ENCODE peak calls at places on chromosomes 16 and 17, in ten cellular contexts. One of them, this sample, is unnamed.

GRCh38 chr16:55732496-55732895 is 76.7 kb downstream of the SLC6A2 start:
- DNase-seq in AG10803: no peak
- DNase-seq in epithelial cell of prostate: no peak
- DNase-seq in AML-193: no peak
- DNase-seq in SK-MEL-5: no peak
- DNase-seq in HCEC 1CT: no peak
- DNase-seq in thoracic aorta: no peak
- DNase-seq in GDM1: no peak
- DNase-seq in midbrain: no peak
- DNase-seq in iris pigment epithelial cell: no peak
- DNase-seq in this sample: no peak

GRCh38 chr16:75244844-75245758 is 6.3 kb downstream of the BCAR1 start:
- DNase-seq in iris pigment epithelial cell: peak
- DNase-seq in midbrain: peak
- DNase-seq in epithelial cell of prostate: no peak
- DNase-seq in thoracic aorta: peak
- DNase-seq in AG10803: peak
- DNase-seq in GDM1: no peak
- DNase-seq in HCEC 1CT: peak
- DNase-seq in AML-193: no peak
- DNase-seq in SK-MEL-5: peak
- DNase-seq in this sample: peak

GRCh38 chr17:41307647-41308046 is 1.5 kb downstream of the KRTAP16-1 start:
- DNase-seq in AML-193: no peak
- DNase-seq in epithelial cell of prostate: no peak
- DNase-seq in SK-MEL-5: no peak
- DNase-seq in midbrain: no peak
- DNase-seq in iris pigment epithelial cell: peak
- DNase-seq in GDM1: no peak
- DNase-seq in HCEC 1CT: no peak
- DNase-seq in AG10803: peak
- DNase-seq in thoracic aorta: no peak
- DNase-seq in this sample: no peak

GRCh38 chr17:57004944-57005579 is 27.1 kb downstream of the SCPEP1 start:
- DNase-seq in epithelial cell of prostate: no peak
- DNase-seq in iris pigment epithelial cell: no peak
- DNase-seq in HCEC 1CT: no peak
- DNase-seq in midbrain: no peak
- DNase-seq in GDM1: peak
- DNase-seq in SK-MEL-5: peak
- DNase-seq in thoracic aorta: no peak
- DNase-seq in AG10803: no peak
- DNase-seq in AML-193: peak
- DNase-seq in this sample: no peak

GRCh38 chr17:79038545-79039135 is 14.7 kb downstream of the C1QTNF1 start:
- DNase-seq in SK-MEL-5: no peak
- DNase-seq in AG10803: peak
- DNase-seq in iris pigment epithelial cell: peak
- DNase-seq in GDM1: no peak
- DNase-seq in AML-193: no peak
- DNase-seq in thoracic aorta: no peak
- DNase-seq in HCEC 1CT: peak
- DNase-seq in epithelial cell of prostate: peak
- DNase-seq in midbrain: no peak
- DNase-seq in this sample: peak

GRCh38 chr16:14309001-14309886 is 238.1 kb downstream of the MRTFB start:
- DNase-seq in AG10803: peak
- DNase-seq in HCEC 1CT: peak
- DNase-seq in iris pigment epithelial cell: no peak
- DNase-seq in GDM1: no peak
- DNase-seq in midbrain: no peak
- DNase-seq in thoracic aorta: no peak
- DNase-seq in epithelial cell of prostate: peak
- DNase-seq in SK-MEL-5: no peak
- DNase-seq in AML-193: no peak
- DNase-seq in this sample: no peak

GRCh38 chr17:62091804-62092203 is 26.7 kb upstream of the MED13 start:
- DNase-seq in midbrain: no peak
- DNase-seq in SK-MEL-5: no peak
- DNase-seq in GDM1: no peak
- DNase-seq in iris pigment epithelial cell: no peak
- DNase-seq in AG10803: no peak
- DNase-seq in AML-193: no peak
- DNase-seq in HCEC 1CT: no peak
- DNase-seq in epithelial cell of prostate: no peak
- DNase-seq in thoracic aorta: no peak
- DNase-seq in this sample: no peak

GRCh38 chr16:85891033-85891775 is 7.8 kb upstream of the IRF8 start:
- DNase-seq in GDM1: no peak
- DNase-seq in AG10803: no peak
- DNase-seq in thoracic aorta: no peak
- DNase-seq in iris pigment epithelial cell: peak
- DNase-seq in epithelial cell of prostate: peak
- DNase-seq in midbrain: no peak
- DNase-seq in AML-193: no peak
- DNase-seq in HCEC 1CT: no peak
- DNase-seq in SK-MEL-5: no peak
- DNase-seq in this sample: no peak

GRCh38 chr17:1126801-1127550 is 52.8 kb downstream of the ABR start:
- DNase-seq in midbrain: no peak
- DNase-seq in thoracic aorta: no peak
- DNase-seq in SK-MEL-5: no peak
- DNase-seq in epithelial cell of prostate: no peak
- DNase-seq in GDM1: no peak
- DNase-seq in iris pigment epithelial cell: no peak
- DNase-seq in AML-193: no peak
- DNase-seq in HCEC 1CT: no peak
- DNase-seq in AG10803: no peak
- DNase-seq in this sample: no peak

GRCh38 chr17:80743181-80743771 is 198.6 kb downstream of the RPTOR start:
- DNase-seq in midbrain: no peak
- DNase-seq in HCEC 1CT: no peak
- DNase-seq in GDM1: no peak
- DNase-seq in AG10803: peak
- DNase-seq in thoracic aorta: no peak
- DNase-seq in epithelial cell of prostate: no peak
- DNase-seq in iris pigment epithelial cell: no peak
- DNase-seq in SK-MEL-5: no peak
- DNase-seq in AML-193: no peak
- DNase-seq in this sample: no peak

GRCh38 chr17:80071116-80071980 is 30.0 kb upstream of the GAA start:
- DNase-seq in SK-MEL-5: no peak
- DNase-seq in AML-193: no peak
- DNase-seq in iris pigment epithelial cell: peak
- DNase-seq in epithelial cell of prostate: no peak
- DNase-seq in HCEC 1CT: peak
- DNase-seq in AG10803: peak
- DNase-seq in thoracic aorta: peak
- DNase-seq in midbrain: peak
- DNase-seq in GDM1: no peak
- DNase-seq in this sample: peak

GRCh38 chr17:50276588-50277356 is 2.5 kb downstream of the TMEM92 start:
- DNase-seq in GDM1: no peak
- DNase-seq in HCEC 1CT: no peak
- DNase-seq in midbrain: no peak
- DNase-seq in AG10803: no peak
- DNase-seq in epithelial cell of prostate: no peak
- DNase-seq in thoracic aorta: no peak
- DNase-seq in iris pigment epithelial cell: no peak
- DNase-seq in SK-MEL-5: no peak
- DNase-seq in AML-193: no peak
- DNase-seq in this sample: no peak

GRCh38 chr17:58666858-58667267 is 25.0 kb downstream of the TEX14 start:
- DNase-seq in GDM1: peak
- DNase-seq in thoracic aorta: peak
- DNase-seq in AML-193: no peak
- DNase-seq in epithelial cell of prostate: no peak
- DNase-seq in iris pigment epithelial cell: peak
- DNase-seq in HCEC 1CT: peak
- DNase-seq in midbrain: peak
- DNase-seq in SK-MEL-5: peak
- DNase-seq in AG10803: peak
- DNase-seq in this sample: no peak

GRCh38 chr16:56994311-56994710 is 5.0 kb downstream of the NLRC5 start:
- DNase-seq in AML-193: no peak
- DNase-seq in iris pigment epithelial cell: no peak
- DNase-seq in midbrain: no peak
- DNase-seq in epithelial cell of prostate: no peak
- DNase-seq in AG10803: no peak
- DNase-seq in SK-MEL-5: no peak
- DNase-seq in HCEC 1CT: no peak
- DNase-seq in GDM1: no peak
- DNase-seq in thoracic aorta: no peak
- DNase-seq in this sample: no peak

GRCh38 chr17:29914819-29915537 is 15.1 kb downstream of the SSH2 start:
- DNase-seq in HCEC 1CT: no peak
- DNase-seq in AG10803: no peak
- DNase-seq in epithelial cell of prostate: no peak
- DNase-seq in midbrain: no peak
- DNase-seq in SK-MEL-5: peak
- DNase-seq in iris pigment epithelial cell: no peak
- DNase-seq in AML-193: no peak
- DNase-seq in thoracic aorta: no peak
- DNase-seq in GDM1: no peak
- DNase-seq in this sample: no peak

GRCh38 chr16:1708768-1709180 is 2.8 kb downstream of the MAPK8IP3 start:
- DNase-seq in GDM1: no peak
- DNase-seq in AG10803: no peak
- DNase-seq in SK-MEL-5: no peak
- DNase-seq in AML-193: no peak
- DNase-seq in epithelial cell of prostate: no peak
- DNase-seq in thoracic aorta: no peak
- DNase-seq in midbrain: no peak
- DNase-seq in iris pigment epithelial cell: peak
- DNase-seq in HCEC 1CT: no peak
- DNase-seq in this sample: no peak

GRCh38 chr17:38885044-38885727 is 15.3 kb downstream of the LASP1 start:
- DNase-seq in epithelial cell of prostate: no peak
- DNase-seq in AML-193: no peak
- DNase-seq in thoracic aorta: no peak
- DNase-seq in SK-MEL-5: no peak
- DNase-seq in GDM1: no peak
- DNase-seq in iris pigment epithelial cell: no peak
- DNase-seq in midbrain: no peak
- DNase-seq in HCEC 1CT: no peak
- DNase-seq in AG10803: no peak
- DNase-seq in this sample: no peak

GRCh38 chr17:6497496-6498221 is 53.4 kb downstream of the PIMREG start:
- DNase-seq in epithelial cell of prostate: no peak
- DNase-seq in iris pigment epithelial cell: no peak
- DNase-seq in AG10803: no peak
- DNase-seq in midbrain: no peak
- DNase-seq in SK-MEL-5: no peak
- DNase-seq in GDM1: no peak
- DNase-seq in AML-193: no peak
- DNase-seq in HCEC 1CT: no peak
- DNase-seq in thoracic aorta: no peak
- DNase-seq in this sample: no peak

GRCh38 chr17:48246623-48247022 is 139.1 kb downstream of the SNX11 start:
- DNase-seq in GDM1: no peak
- DNase-seq in iris pigment epithelial cell: peak
- DNase-seq in epithelial cell of prostate: no peak
- DNase-seq in midbrain: no peak
- DNase-seq in SK-MEL-5: no peak
- DNase-seq in AG10803: peak
- DNase-seq in AML-193: no peak
- DNase-seq in HCEC 1CT: peak
- DNase-seq in thoracic aorta: no peak
- DNase-seq in this sample: no peak

GRCh38 chr17:69760562-69760961 is 314.5 kb upstream of the KCNJ16 start:
- DNase-seq in epithelial cell of prostate: no peak
- DNase-seq in HCEC 1CT: peak
- DNase-seq in thoracic aorta: no peak
- DNase-seq in SK-MEL-5: no peak
- DNase-seq in iris pigment epithelial cell: peak
- DNase-seq in AG10803: no peak
- DNase-seq in GDM1: no peak
- DNase-seq in midbrain: no peak
- DNase-seq in AML-193: no peak
- DNase-seq in this sample: no peak

GRCh38 chr16:85982563-85982939 is 83.6 kb downstream of the IRF8 start:
- DNase-seq in thoracic aorta: no peak
- DNase-seq in AG10803: no peak
- DNase-seq in SK-MEL-5: no peak
- DNase-seq in GDM1: no peak
- DNase-seq in iris pigment epithelial cell: no peak
- DNase-seq in midbrain: peak
- DNase-seq in AML-193: peak
- DNase-seq in epithelial cell of prostate: no peak
- DNase-seq in HCEC 1CT: no peak
- DNase-seq in this sample: no peak

GRCh38 chr17:62929320-62929719 is 36.7 kb upstream of the TANC2 start:
- DNase-seq in epithelial cell of prostate: no peak
- DNase-seq in AML-193: no peak
- DNase-seq in midbrain: no peak
- DNase-seq in iris pigment epithelial cell: no peak
- DNase-seq in HCEC 1CT: no peak
- DNase-seq in SK-MEL-5: no peak
- DNase-seq in AG10803: no peak
- DNase-seq in GDM1: no peak
- DNase-seq in thoracic aorta: no peak
- DNase-seq in this sample: no peak

GRCh38 chr16:4924593-4925378 is 12.2 kb downstream of the PPL start:
- DNase-seq in AML-193: no peak
- DNase-seq in HCEC 1CT: no peak
- DNase-seq in midbrain: no peak
- DNase-seq in epithelial cell of prostate: no peak
- DNase-seq in iris pigment epithelial cell: no peak
- DNase-seq in thoracic aorta: no peak
- DNase-seq in SK-MEL-5: no peak
- DNase-seq in GDM1: no peak
- DNase-seq in AG10803: no peak
- DNase-seq in this sample: no peak

GRCh38 chr16:50273888-50274770 is 7.8 kb downstream of the ADCY7 start:
- DNase-seq in iris pigment epithelial cell: no peak
- DNase-seq in epithelial cell of prostate: no peak
- DNase-seq in AG10803: no peak
- DNase-seq in HCEC 1CT: no peak
- DNase-seq in thoracic aorta: no peak
- DNase-seq in GDM1: peak
- DNase-seq in midbrain: peak
- DNase-seq in AML-193: peak
- DNase-seq in SK-MEL-5: no peak
- DNase-seq in this sample: no peak

GRCh38 chr17:29607557-29608195 is 14.7 kb downstream of the ANKRD13B start:
- DNase-seq in iris pigment epithelial cell: no peak
- DNase-seq in AML-193: no peak
- DNase-seq in thoracic aorta: no peak
- DNase-seq in epithelial cell of prostate: no peak
- DNase-seq in AG10803: no peak
- DNase-seq in SK-MEL-5: no peak
- DNase-seq in midbrain: no peak
- DNase-seq in GDM1: no peak
- DNase-seq in HCEC 1CT: no peak
- DNase-seq in this sample: no peak

GRCh38 chr17:2398655-2399571 is 1.9 kb downstream of the MNT start:
- DNase-seq in AG10803: peak
- DNase-seq in HCEC 1CT: peak
- DNase-seq in GDM1: peak
- DNase-seq in thoracic aorta: no peak
- DNase-seq in epithelial cell of prostate: no peak
- DNase-seq in iris pigment epithelial cell: peak
- DNase-seq in AML-193: peak
- DNase-seq in midbrain: no peak
- DNase-seq in SK-MEL-5: peak
- DNase-seq in this sample: no peak

GRCh38 chr17:70074236-70074830 is 692 bp upstream of the KCNJ16 start:
- DNase-seq in AML-193: no peak
- DNase-seq in thoracic aorta: no peak
- DNase-seq in iris pigment epithelial cell: no peak
- DNase-seq in midbrain: no peak
- DNase-seq in epithelial cell of prostate: no peak
- DNase-seq in HCEC 1CT: no peak
- DNase-seq in GDM1: no peak
- DNase-seq in SK-MEL-5: no peak
- DNase-seq in AG10803: no peak
- DNase-seq in this sample: no peak

GRCh38 chr17:33732116-33732515 is 439.0 kb upstream of the ASIC2 start:
- DNase-seq in GDM1: no peak
- DNase-seq in iris pigment epithelial cell: no peak
- DNase-seq in midbrain: no peak
- DNase-seq in epithelial cell of prostate: no peak
- DNase-seq in AG10803: no peak
- DNase-seq in thoracic aorta: no peak
- DNase-seq in SK-MEL-5: no peak
- DNase-seq in AML-193: peak
- DNase-seq in HCEC 1CT: no peak
- DNase-seq in this sample: no peak

This sample was measured in AG09319.